ENCODE peak calls at places on chromosomes 12 and 14, in five cellular contexts. L is Panc1; A is CD8-positive, alpha-beta memory T cell; T is mesenchymal stem cell; V is tibial artery. I is an unnamed sample.

GRCh38 chr12:75981773-75982564 is 49.6 kb downstream of the PHLDA1 start:
- DNase-seq in L (no peak), A (no peak), T (no peak), V (no peak), I (no peak)

GRCh38 chr12:131219173-131220006 is 265.7 kb downstream of the ADGRD1 start:
- DNase-seq in L (no peak), A (no peak), T (no peak), V (no peak), I (no peak)

GRCh38 chr14:50831704-50832130 is 755 bp upstream of the NIN start:
- DNase-seq in L (no peak), A (no peak), T (no peak), V (no peak), I (peak; percentile 19)

GRCh38 chr12:107514887-107515445 is 170.6 kb upstream of the PWP1 start:
- DNase-seq in L (no peak), A (no peak), T (peak; percentile 22), V (peak; percentile 40), I (no peak)

GRCh38 chr14:38143651-38144505 is 63.8 kb upstream of the SSTR1 start:
- DNase-seq in L (no peak), A (no peak), T (peak; percentile 58), V (no peak), I (peak; percentile 47)

GRCh38 chr12:46553911-46554310 is 181.3 kb upstream of the SLC38A2 start:
- DNase-seq in L (no peak), A (no peak), T (peak; percentile 22), V (no peak), I (no peak)

GRCh38 chr14:104084251-104085002 is 1.1 kb upstream of the ASPG start:
- DNase-seq in L (no peak), A (no peak), T (peak; percentile 1), V (no peak), I (no peak)

GRCh38 chr14:62743569-62743968 is 301.7 kb downstream of the KCNH5 start:
- DNase-seq in L (no peak), A (no peak), T (peak; percentile 30), V (no peak), I (peak; percentile 80)

GRCh38 chr12:127964717-127965116 is 302.3 kb upstream of the TMEM132C start:
- DNase-seq in L (no peak), A (no peak), T (peak; percentile 6), V (no peak), I (peak; percentile 30)

GRCh38 chr12:101230547-101230946 is 20.5 kb upstream of the SLC5A8 start:
- DNase-seq in L (no peak), A (no peak), T (peak; percentile 48), V (no peak), I (no peak)

GRCh38 chr12:90058721-90059120 is 350.1 kb upstream of the ATP2B1 start:
- DNase-seq in L (no peak), A (no peak), T (peak; percentile 74), V (no peak), I (peak; percentile 85)

GRCh38 chr12:108609535-108610335 is 11.9 kb upstream of the TMEM119 start:
- DNase-seq in L (no peak), A (no peak), T (peak; percentile 92), V (peak; percentile 79), I (peak; percentile 44)

GRCh38 chr14:52115286-52115685 is 46.4 kb upstream of the NID2 start:
- DNase-seq in L (no peak), A (no peak), T (no peak), V (no peak), I (no peak)

GRCh38 chr12:92424338-92424737 is 278.5 kb upstream of the PLEKHG7 start:
- DNase-seq in L (no peak), A (no peak), T (peak; percentile 26), V (no peak), I (peak; percentile 47)

GRCh38 chr12:107736914-107737313 is 24.0 kb downstream of the PRDM4 start:
- DNase-seq in L (no peak), A (no peak), T (no peak), V (no peak), I (no peak)

GRCh38 chr14:106227793-106228192 is 701.4 kb downstream of the TMEM121 start:
- DNase-seq in L (no peak), A (no peak), T (no peak), V (no peak), I (no peak)

GRCh38 chr12:76329163-76329562 is 19.1 kb downstream of the BBS10 start:
- DNase-seq in L (no peak), A (no peak), T (peak; percentile 65), V (no peak), I (peak; percentile 49)

GRCh38 chr14:104682107-104682593 is 7.3 kb upstream of the INF2 start:
- DNase-seq in L (no peak), A (no peak), T (no peak), V (no peak), I (no peak)

GRCh38 chr14:36657409-36658090 is 4.1 kb upstream of the PAX9 start:
- DNase-seq in L (no peak), A (no peak), T (peak; percentile 37), V (no peak), I (peak; percentile 57)

GRCh38 chr14:74660167-74660566 is 48.1 kb upstream of the LTBP2 start:
- DNase-seq in L (no peak), A (no peak), T (no peak), V (no peak), I (no peak)

GRCh38 chr14:70808023-70808401 is 1.3 kb downstream of the MAP3K9 start:
- DNase-seq in L (no peak), A (peak; percentile 76), T (no peak), V (no peak), I (peak; percentile 35)

GRCh38 chr12:79842630-79843029 is 92.3 kb downstream of the PPP1R12A start:
- DNase-seq in L (no peak), A (no peak), T (no peak), V (no peak), I (no peak)

GRCh38 chr14:51691176-51691575 is 39.5 kb downstream of the FRMD6 start:
- DNase-seq in L (no peak), A (no peak), T (no peak), V (no peak), I (no peak)

GRCh38 chr12:92019491-92020277 is 126.0 kb downstream of the BTG1 start:
- DNase-seq in L (no peak), A (no peak), T (no peak), V (no peak), I (no peak)

GRCh38 chr14:22906073-22906472 is 12.9 kb downstream of the RBM23 start:
- DNase-seq in L (no peak), A (no peak), T (no peak), V (no peak), I (no peak)

GRCh38 chr14:24179961-24180726 is 8.3 kb downstream of the REC8 start:
- DNase-seq in L (no peak), A (no peak), T (peak; percentile 24), V (no peak), I (peak; percentile 39)

GRCh38 chr12:124720687-124721500 is 142.8 kb downstream of the SCARB1 start:
- DNase-seq in L (no peak), A (no peak), T (peak; percentile 82), V (no peak), I (peak; percentile 99)

GRCh38 chr12:19398376-19399363 is 40.6 kb upstream of the AEBP2 start:
- DNase-seq in L (no peak), A (no peak), T (no peak), V (no peak), I (no peak)

GRCh38 chr12:19397534-19397933 is 41.8 kb upstream of the AEBP2 start:
- DNase-seq in L (no peak), A (no peak), T (no peak), V (no peak), I (no peak)

GRCh38 chr12:19402743-19403400 is 36.4 kb upstream of the AEBP2 start:
- DNase-seq in L (no peak), A (no peak), T (peak; percentile 63), V (no peak), I (peak; percentile 52)

GRCh38 chr12:19404232-19404880 is 34.9 kb upstream of the AEBP2 start:
- DNase-seq in L (no peak), A (peak; percentile 49), T (no peak), V (no peak), I (no peak)

DNA sequence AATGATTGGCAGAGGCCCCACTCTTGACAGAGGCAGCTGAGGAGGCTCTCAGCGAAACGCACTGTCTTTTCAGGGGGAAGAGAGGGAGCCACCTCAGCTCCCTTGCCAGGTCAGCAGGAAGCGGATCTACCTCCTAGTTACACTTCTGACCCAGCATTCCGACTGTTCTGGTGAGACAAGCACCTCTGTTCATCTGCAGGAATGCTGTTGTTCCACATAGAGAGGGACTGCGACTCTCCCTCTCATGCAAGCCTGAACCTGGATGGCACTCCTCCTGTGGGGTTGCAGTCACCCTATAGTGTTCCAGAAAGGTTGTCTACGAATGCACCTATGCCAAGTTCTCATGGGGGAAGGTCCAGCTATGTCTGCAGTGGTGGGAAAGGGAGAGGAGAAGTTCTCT is 37.1 kb upstream of the AEBP2 start:
- DNase-seq in L (no peak), A (no peak), T (no peak), V (no peak), I (no peak)
- H3K27ac ChIP-seq in L (no peak overlapping the region), A (no peak overlapping the region), T (no peak overlapping the region), V (no peak overlapping the region), I (no peak overlapping the region)

DNA sequence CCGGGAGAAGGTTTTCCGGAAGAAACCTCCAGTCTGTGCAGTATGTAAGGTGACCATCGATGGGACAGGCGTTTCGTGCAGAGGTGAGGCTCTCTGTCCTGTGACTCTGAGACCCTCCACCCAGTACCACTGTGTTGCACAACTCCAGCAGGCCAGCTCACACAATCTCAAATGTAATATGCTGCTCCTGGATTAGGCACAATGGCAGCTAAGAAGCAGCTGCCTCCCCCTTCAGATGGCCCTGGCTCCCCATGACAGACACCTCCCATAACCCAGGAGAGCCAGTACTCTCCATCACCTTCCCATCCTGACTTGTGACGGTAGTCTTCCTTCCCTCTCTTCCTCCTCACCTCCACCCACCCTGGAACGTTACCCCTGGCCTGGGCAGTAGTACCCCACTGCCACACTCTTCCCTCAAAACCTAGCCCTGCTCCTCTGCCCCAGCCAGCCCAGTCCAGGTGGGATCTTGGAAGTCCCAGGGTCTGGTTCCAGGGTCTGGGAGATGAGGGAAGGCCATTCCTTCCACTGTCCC is 2.1 kb downstream of the TNS2 start:
- DNase-seq in L (no peak), A (no peak), T (no peak), V (peak; percentile 35), I (no peak)
- H3K4me3 ChIP-seq in L (peak overlapping the region; percentile 25), A (no peak overlapping the region), T (peak overlapping the region; percentile 89), V (peak overlapping the region; percentile 79), I (no peak overlapping the region)

GRCh38 chr12:32512379-32512778 is 113.0 kb downstream of the FGD4 start:
- DNase-seq in L (no peak), A (no peak), T (no peak), V (no peak), I (no peak)
- H3K27ac ChIP-seq in L (no peak overlapping the region), A (no peak overlapping the region), T (no peak overlapping the region), V (no peak overlapping the region), I (no peak overlapping the region)

DNA sequence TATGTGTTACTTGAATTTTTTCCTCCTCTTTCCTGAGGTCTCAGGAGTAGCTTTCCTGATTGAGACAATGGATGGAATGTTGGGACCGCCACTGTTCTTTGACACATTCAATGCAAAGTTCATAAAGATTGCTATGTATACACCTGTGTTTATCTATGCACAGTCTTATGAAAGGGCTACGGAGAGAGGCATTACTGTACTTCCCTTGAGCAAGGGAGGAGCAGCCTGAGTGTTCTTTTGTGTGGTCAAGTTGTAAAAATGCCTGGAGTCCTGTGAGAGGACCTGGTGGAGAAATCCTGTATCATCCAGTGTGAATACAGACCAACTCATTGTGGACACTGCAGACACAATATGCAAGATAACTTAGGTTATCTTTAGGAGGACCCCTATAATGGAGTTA is 1.2 kb downstream of the SRGAP1 start:
- DNase-seq in L (no peak), A (no peak), T (peak; percentile 54), V (no peak), I (no peak)
- H3K4me3 ChIP-seq in L (peak overlapping the region; percentile 83), A (no peak overlapping the region), T (peak overlapping the region; percentile 100), V (peak overlapping the region; percentile 93), I (peak overlapping the region; percentile 80)

I was measured in A673.